ENCODE peak calls at places on chromosomes 13 and 19, in five cellular contexts. One of them, this sample, is unnamed.

GRCh38 chr13:108352599-108352998 is 83.1 kb downstream of the TNFSF13B start:
- DNase-seq in hepatocyte: no peak
- DNase-seq in Panc1: no peak
- DNase-seq in colonic mucosa: no peak
- DNase-seq in CD4-positive, CD25-positive, alpha-beta regulatory T cell: no peak
- DNase-seq in this sample: no peak

GRCh38 chr13:36789730-36790129 is 29.3 kb upstream of the RFXAP start:
- DNase-seq in hepatocyte: no peak
- DNase-seq in Panc1: no peak
- DNase-seq in colonic mucosa: no peak
- DNase-seq in CD4-positive, CD25-positive, alpha-beta regulatory T cell: no peak
- DNase-seq in this sample: no peak

GRCh38 chr13:75913925-75914324 is 277.8 kb downstream of the LMO7 start:
- DNase-seq in hepatocyte: no peak
- DNase-seq in Panc1: no peak
- DNase-seq in colonic mucosa: no peak
- DNase-seq in CD4-positive, CD25-positive, alpha-beta regulatory T cell: no peak
- DNase-seq in this sample: no peak

GRCh38 chr19:8578642-8579265 is 1.5 kb upstream of the MYO1F start:
- DNase-seq in hepatocyte: peak; percentile 87
- DNase-seq in Panc1: no peak
- DNase-seq in colonic mucosa: peak; percentile 86
- DNase-seq in CD4-positive, CD25-positive, alpha-beta regulatory T cell: peak; percentile 81
- DNase-seq in this sample: peak; percentile 78

GRCh38 chr13:50511877-50512332 is 331.6 kb downstream of the DLEU7 start:
- DNase-seq in hepatocyte: no peak
- DNase-seq in Panc1: no peak
- DNase-seq in colonic mucosa: peak; percentile 31
- DNase-seq in CD4-positive, CD25-positive, alpha-beta regulatory T cell: peak; percentile 43
- DNase-seq in this sample: no peak

GRCh38 chr19:4014541-4015491 is 7.3 kb downstream of the PIAS4 start:
- DNase-seq in hepatocyte: peak; percentile 16
- DNase-seq in Panc1: no peak
- DNase-seq in colonic mucosa: peak; percentile 37
- DNase-seq in CD4-positive, CD25-positive, alpha-beta regulatory T cell: peak; percentile 59
- DNase-seq in this sample: peak; percentile 64

GRCh38 chr13:40185393-40185792 is 481.0 kb downstream of the FOXO1 start:
- DNase-seq in hepatocyte: no peak
- DNase-seq in Panc1: no peak
- DNase-seq in colonic mucosa: no peak
- DNase-seq in CD4-positive, CD25-positive, alpha-beta regulatory T cell: no peak
- DNase-seq in this sample: no peak

GRCh38 chr13:62320129-62320724 is 904.6 kb upstream of the PCDH20 start:
- DNase-seq in hepatocyte: peak; percentile 48
- DNase-seq in Panc1: peak; percentile 12
- DNase-seq in colonic mucosa: no peak
- DNase-seq in CD4-positive, CD25-positive, alpha-beta regulatory T cell: peak; percentile 0
- DNase-seq in this sample: no peak

GRCh38 chr13:85408415-85408814 is 390.8 kb downstream of the SLITRK6 start:
- DNase-seq in hepatocyte: no peak
- DNase-seq in Panc1: no peak
- DNase-seq in colonic mucosa: no peak
- DNase-seq in CD4-positive, CD25-positive, alpha-beta regulatory T cell: no peak
- DNase-seq in this sample: no peak

GRCh38 chr19:10565028-10565566 is 713 bp downstream of the KRI1 start:
- DNase-seq in hepatocyte: peak; percentile 67
- DNase-seq in Panc1: no peak
- DNase-seq in colonic mucosa: peak; percentile 42
- DNase-seq in CD4-positive, CD25-positive, alpha-beta regulatory T cell: peak; percentile 76
- DNase-seq in this sample: no peak

GRCh38 chr19:2428027-2428690 is 773 bp upstream of the TIMM13 start:
- DNase-seq in hepatocyte: no peak
- DNase-seq in Panc1: no peak
- DNase-seq in colonic mucosa: peak; percentile 41
- DNase-seq in CD4-positive, CD25-positive, alpha-beta regulatory T cell: no peak
- DNase-seq in this sample: peak; percentile 36

GRCh38 chr13:59691501-59692066 is 472.1 kb downstream of the DIAPH3 start:
- DNase-seq in hepatocyte: no peak
- DNase-seq in Panc1: no peak
- DNase-seq in colonic mucosa: no peak
- DNase-seq in CD4-positive, CD25-positive, alpha-beta regulatory T cell: no peak
- DNase-seq in this sample: no peak

DNA sequence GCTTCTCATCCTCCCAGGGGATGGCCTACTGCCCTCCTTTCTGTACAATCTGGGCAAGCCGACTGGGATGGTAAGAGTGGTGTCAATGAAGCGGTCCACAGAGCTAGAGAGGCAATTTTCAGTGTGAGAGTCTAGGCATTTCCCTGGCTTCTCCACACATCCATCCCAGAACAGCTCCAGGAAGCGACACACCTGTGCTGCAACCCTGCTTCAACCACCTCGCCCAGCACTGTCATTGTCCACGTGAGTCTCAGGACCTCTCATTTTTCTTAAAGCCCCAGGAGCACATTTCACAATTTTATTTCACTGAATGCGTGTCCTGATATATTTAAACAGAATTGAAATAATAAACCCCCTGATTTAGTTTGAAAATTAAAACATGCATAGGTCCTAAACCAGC is 15.5 kb upstream of the UBL3 start:
- DNase-seq in hepatocyte: no peak
- DNase-seq in Panc1: no peak
- DNase-seq in colonic mucosa: peak; percentile 51
- DNase-seq in CD4-positive, CD25-positive, alpha-beta regulatory T cell: no peak
- DNase-seq in this sample: no peak
- H3K4me3 ChIP-seq in hepatocyte: no peak overlapping the region
- H3K4me3 ChIP-seq in Panc1: no peak overlapping the region
- H3K4me3 ChIP-seq in colonic mucosa: no peak overlapping the region
- H3K4me3 ChIP-seq in CD4-positive, CD25-positive, alpha-beta regulatory T cell: no peak overlapping the region
- H3K4me3 ChIP-seq in this sample: no peak overlapping the region

DNA sequence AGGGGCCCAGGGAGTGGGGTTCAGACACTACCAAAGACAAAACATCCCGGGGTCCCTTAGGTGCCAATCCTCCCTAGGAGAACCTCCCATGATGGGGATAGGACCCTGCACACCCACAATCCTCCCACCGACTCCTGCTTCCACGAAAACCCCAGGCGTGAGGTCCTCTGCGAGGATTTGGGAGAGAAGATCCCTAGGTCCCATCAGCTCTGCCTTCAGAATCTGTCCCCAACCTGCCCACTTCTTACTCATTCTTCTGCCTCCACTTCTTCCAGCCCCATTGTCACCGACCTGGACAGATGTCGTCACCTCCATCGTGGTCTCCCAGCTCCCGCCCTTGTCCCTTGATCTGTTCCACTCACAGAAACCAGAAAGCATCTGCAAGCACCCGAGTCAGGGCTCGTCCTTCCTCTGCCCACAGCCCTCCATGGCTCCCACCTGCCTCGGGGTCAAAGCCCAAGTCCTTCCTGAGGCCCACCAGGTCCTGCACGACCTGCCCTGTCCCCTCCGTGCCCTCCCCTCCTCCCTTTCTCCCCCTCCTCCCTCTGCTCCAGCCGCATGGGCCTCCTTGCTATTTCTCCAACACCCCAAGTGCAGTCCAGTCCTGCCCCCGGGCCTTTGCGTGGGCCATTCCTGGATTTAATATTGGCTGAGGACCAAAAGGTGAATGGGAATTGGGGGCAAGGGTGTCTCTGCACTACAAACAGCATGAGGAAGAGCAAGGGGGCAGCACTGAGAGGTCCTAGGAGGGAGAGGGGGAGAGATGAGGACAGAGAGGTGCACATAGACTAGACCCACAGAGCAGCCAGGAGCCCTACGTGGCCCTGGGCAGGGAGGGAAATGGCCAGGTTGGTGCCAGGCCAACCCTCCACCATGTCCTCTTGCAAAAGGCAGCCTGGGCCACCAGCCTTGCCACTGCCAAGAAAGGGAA is 51.3 kb downstream of the PTPRS start:
- DNase-seq in hepatocyte: no peak
- DNase-seq in Panc1: no peak
- DNase-seq in colonic mucosa: no peak
- DNase-seq in CD4-positive, CD25-positive, alpha-beta regulatory T cell: no peak
- DNase-seq in this sample: no peak
- H3K4me1 ChIP-seq in hepatocyte: peaks cover 9% of the 10 kb centered on the region
- H3K4me1 ChIP-seq in Panc1: no peaks in the 10 kb centered on the region
- H3K4me1 ChIP-seq in colonic mucosa: no peaks in the 10 kb centered on the region
- H3K4me1 ChIP-seq in CD4-positive, CD25-positive, alpha-beta regulatory T cell: peaks cover 17% of the 10 kb centered on the region
- H3K4me1 ChIP-seq in this sample: peaks cover 67% of the 10 kb centered on the region

GRCh38 chr13:73063166-73063565 is 4.4 kb downstream of the KLF5 start:
- DNase-seq in hepatocyte: no peak
- DNase-seq in Panc1: no peak
- DNase-seq in colonic mucosa: no peak
- DNase-seq in CD4-positive, CD25-positive, alpha-beta regulatory T cell: no peak
- DNase-seq in this sample: no peak

GRCh38 chr13:73060251-73061160 is 1.7 kb downstream of the KLF5 start:
- DNase-seq in hepatocyte: peak; percentile 55
- DNase-seq in Panc1: no peak
- DNase-seq in colonic mucosa: peak; percentile 44
- DNase-seq in CD4-positive, CD25-positive, alpha-beta regulatory T cell: peak; percentile 13
- DNase-seq in this sample: no peak

GRCh38 chr13:73062368-73062767 is 3.6 kb downstream of the KLF5 start:
- DNase-seq in hepatocyte: no peak
- DNase-seq in Panc1: no peak
- DNase-seq in colonic mucosa: no peak
- DNase-seq in CD4-positive, CD25-positive, alpha-beta regulatory T cell: no peak
- DNase-seq in this sample: no peak

GRCh38 chr13:73059460-73060250 is 850 bp downstream of the KLF5 start:
- DNase-seq in hepatocyte: peak; percentile 81
- DNase-seq in Panc1: no peak
- DNase-seq in colonic mucosa: peak; percentile 45
- DNase-seq in CD4-positive, CD25-positive, alpha-beta regulatory T cell: peak; percentile 51
- DNase-seq in this sample: peak; percentile 51

GRCh38 chr13:73061478-73062275 is 2.9 kb downstream of the KLF5 start:
- DNase-seq in hepatocyte: peak; percentile 49
- DNase-seq in Panc1: no peak
- DNase-seq in colonic mucosa: peak; percentile 60
- DNase-seq in CD4-positive, CD25-positive, alpha-beta regulatory T cell: no peak
- DNase-seq in this sample: no peak
- H3K27ac ChIP-seq in hepatocyte: peak overlapping the region; percentile 92
- H3K27ac ChIP-seq in Panc1: no peak overlapping the region
- H3K27ac ChIP-seq in colonic mucosa: peak overlapping the region; percentile 72
- H3K27ac ChIP-seq in CD4-positive, CD25-positive, alpha-beta regulatory T cell: no peak overlapping the region
- H3K27ac ChIP-seq in this sample: no peak overlapping the region

GRCh38 chr13:100546713-100547405 is 41.7 kb downstream of the GGACT start:
- DNase-seq in hepatocyte: no peak
- DNase-seq in Panc1: no peak
- DNase-seq in colonic mucosa: no peak
- DNase-seq in CD4-positive, CD25-positive, alpha-beta regulatory T cell: no peak
- DNase-seq in this sample: no peak

GRCh38 chr13:100545684-100546061 is 42.9 kb downstream of the GGACT start:
- DNase-seq in hepatocyte: no peak
- DNase-seq in Panc1: no peak
- DNase-seq in colonic mucosa: no peak
- DNase-seq in CD4-positive, CD25-positive, alpha-beta regulatory T cell: no peak
- DNase-seq in this sample: no peak

GRCh38 chr13:100542546-100543156 is 45.9 kb downstream of the GGACT start:
- DNase-seq in hepatocyte: no peak
- DNase-seq in Panc1: no peak
- DNase-seq in colonic mucosa: no peak
- DNase-seq in CD4-positive, CD25-positive, alpha-beta regulatory T cell: peak; percentile 76
- DNase-seq in this sample: no peak

GRCh38 chr13:100543872-100544602 is 44.6 kb downstream of the GGACT start:
- DNase-seq in hepatocyte: no peak
- DNase-seq in Panc1: no peak
- DNase-seq in colonic mucosa: no peak
- DNase-seq in CD4-positive, CD25-positive, alpha-beta regulatory T cell: no peak
- DNase-seq in this sample: no peak

GRCh38 chr13:100544866-100545683 is 43.5 kb downstream of the GGACT start:
- DNase-seq in hepatocyte: no peak
- DNase-seq in Panc1: no peak
- DNase-seq in colonic mucosa: no peak
- DNase-seq in CD4-positive, CD25-positive, alpha-beta regulatory T cell: no peak
- DNase-seq in this sample: peak; percentile 46
- H3K4me3 ChIP-seq in hepatocyte: no peak overlapping the region
- H3K4me3 ChIP-seq in Panc1: no peak overlapping the region
- H3K4me3 ChIP-seq in colonic mucosa: no peak overlapping the region
- H3K4me3 ChIP-seq in CD4-positive, CD25-positive, alpha-beta regulatory T cell: no peak overlapping the region
- H3K4me3 ChIP-seq in this sample: peak overlapping the region; percentile 51

GRCh38 chr19:19540707-19541515 is 2.8 kb downstream of the CILP2 start:
- DNase-seq in hepatocyte: peak; percentile 64
- DNase-seq in Panc1: no peak
- DNase-seq in colonic mucosa: peak; percentile 79
- DNase-seq in CD4-positive, CD25-positive, alpha-beta regulatory T cell: peak; percentile 80
- DNase-seq in this sample: no peak
- H3K4me1 ChIP-seq in hepatocyte: peaks cover 13% of the 10 kb centered on the region
- H3K4me1 ChIP-seq in Panc1: no peaks in the 10 kb centered on the region
- H3K4me1 ChIP-seq in colonic mucosa: peaks cover 7% of the 10 kb centered on the region
- H3K4me1 ChIP-seq in CD4-positive, CD25-positive, alpha-beta regulatory T cell: peaks cover 39% of the 10 kb centered on the region
- H3K4me1 ChIP-seq in this sample: peaks cover 32% of the 10 kb centered on the region